ENCODE peak calls at places on chromosomes 5 and 9, in four cellular contexts. D is GM23248, J is trophoblast cell, R is neuronal stem cell. I is an unnamed sample.

GRCh38 chr5:34914671-34915138 is 599 bp downstream of the RAD1 start:
- DNase-seq in D (peak; percentile 54), J (peak; percentile 41), R (no peak), I (no peak)

GRCh38 chr5:9456435-9457042 is 89.3 kb downstream of the SEMA5A start:
- DNase-seq in D (peak; percentile 28), J (no peak), R (peak; percentile 30), I (no peak)

GRCh38 chr5:130708744-130709143 is 456.3 kb downstream of the HINT1 start:
- DNase-seq in D (no peak), J (no peak), R (no peak), I (no peak)

GRCh38 chr5:90131734-90132133 is 277.8 kb downstream of the CETN3 start:
- DNase-seq in D (no peak), J (no peak), R (no peak), I (no peak)

GRCh38 chr9:4489919-4490704 is at the start of gene SLC1A1:
- DNase-seq in D (peak; percentile 83), J (peak; percentile 36), R (peak; percentile 52), I (peak; percentile 72)

GRCh38 chr5:12093586-12093985 is 189.3 kb upstream of the CTNND2 start:
- DNase-seq in D (no peak), J (no peak), R (no peak), I (no peak)

GRCh38 chr5:102542064-102542463 is 43.3 kb upstream of the SLCO6A1 start:
- DNase-seq in D (no peak), J (no peak), R (no peak), I (no peak)

GRCh38 chr9:97705354-97705950 is 8.3 kb upstream of the XPA start:
- DNase-seq in D (no peak), J (no peak), R (no peak), I (no peak)

GRCh38 chr5:151569132-151570046 is 21.7 kb downstream of the FAT2 start:
- DNase-seq in D (no peak), J (no peak), R (no peak), I (no peak)

GRCh38 chr5:134247411-134247810 is 21.5 kb upstream of the PPP2CA start:
- DNase-seq in D (peak; percentile 93), J (peak; percentile 82), R (no peak), I (peak; percentile 38)

GRCh38 chr5:124764992-124765611 is 18.7 kb upstream of the ZNF608 start:
- DNase-seq in D (no peak), J (no peak), R (no peak), I (no peak)

GRCh38 chr5:148416921-148417320 is 33.2 kb downstream of the FBXO38 start:
- DNase-seq in D (peak; percentile 86), J (no peak), R (no peak), I (peak; percentile 13)

GRCh38 chr5:170860415-170860814 is 1.4 kb upstream of the RANBP17 start:
- DNase-seq in D (no peak), J (no peak), R (no peak), I (no peak)

GRCh38 chr9:115746496-115746895 is 407.1 kb upstream of the PAPPA start:
- DNase-seq in D (no peak), J (no peak), R (no peak), I (no peak)

GRCh38 chr5:127418378-127418777 is 99.1 kb upstream of the PRRC1 start:
- DNase-seq in D (no peak), J (no peak), R (no peak), I (no peak)

GRCh38 chr9:81851340-81851739 is 76.9 kb upstream of the SPATA31D4 start:
- DNase-seq in D (no peak), J (no peak), R (no peak), I (no peak)

GRCh38 chr5:125323613-125324012 is 577.2 kb upstream of the ZNF608 start:
- DNase-seq in D (no peak), J (no peak), R (no peak), I (no peak)

GRCh38 chr5:142313693-142314092 is 11.1 kb downstream of the SPRY4 start:
- DNase-seq in D (no peak), J (no peak), R (no peak), I (no peak)

GRCh38 chr9:136991993-136992818 is at the start of gene PAXX:
- DNase-seq in D (peak; percentile 97), J (peak; percentile 85), R (peak; percentile 86), I (peak; percentile 92)

GRCh38 chr9:105127863-105128220 is 116.6 kb upstream of the SLC44A1 start:
- DNase-seq in D (peak; percentile 43), J (peak; percentile 65), R (no peak), I (peak; percentile 44)

GRCh38 chr9:78321505-78321904 is 24.6 kb downstream of the PSAT1 start:
- DNase-seq in D (no peak), J (no peak), R (no peak), I (no peak)

GRCh38 chr5:110413856-110414255 is 312.6 kb downstream of the TMEM232 start:
- DNase-seq in D (peak; percentile 50), J (no peak), R (no peak), I (no peak)

GRCh38 chr9:89525673-89526374 is 27.9 kb upstream of the SEMA4D start:
- DNase-seq in D (no peak), J (peak; percentile 43), R (no peak), I (no peak)

GRCh38 chr9:94018628-94019027 is 63.5 kb upstream of the BARX1 start:
- DNase-seq in D (no peak), J (peak; percentile 63), R (no peak), I (no peak)

GRCh38 chr9:109331353-109331752 is 10.5 kb upstream of the EPB41L4B start:
- DNase-seq in D (peak; percentile 53), J (no peak), R (no peak), I (no peak)

GRCh38 chr5:150637245-150638052 is 3.0 kb upstream of the SYNPO start:
- DNase-seq in D (peak; percentile 92), J (peak; percentile 97), R (no peak), I (peak; percentile 86)

GRCh38 chr9:108103294-108103693 is 613.7 kb upstream of the KLF4 start:
- DNase-seq in D (peak; percentile 56), J (no peak), R (no peak), I (no peak)

GRCh38 chr9:36470891-36471290 is 70.8 kb upstream of the RNF38 start:
- DNase-seq in D (peak; percentile 91), J (no peak), R (no peak), I (no peak)

GRCh38 chr5:146130440-146131045 is 25.2 kb upstream of the PLAC8L1 start:
- DNase-seq in D (peak; percentile 66), J (no peak), R (peak; percentile 9), I (peak; percentile 21)

GRCh38 chr9:82781965-82782392 is 281.0 kb downstream of the RASEF start:
- DNase-seq in D (no peak), J (no peak), R (no peak), I (no peak)

GRCh38 chr5:173050791-173051190 is 5.4 kb upstream of the CREBRF start:
- DNase-seq in D (peak; percentile 52), J (no peak), R (no peak), I (no peak)
- H3K9ac ChIP-seq in D (peak overlapping the region; percentile 6), J (no peak overlapping the region), R (no peak overlapping the region), I (no peak overlapping the region)

GRCh38 chr9:14317667-14318255 is 3.8 kb upstream of the NFIB start:
- DNase-seq in D (no peak), J (no peak), R (no peak), I (no peak)

GRCh38 chr9:14316574-14317304 is 2.8 kb upstream of the NFIB start:
- DNase-seq in D (no peak), J (no peak), R (no peak), I (peak; percentile 59)

GRCh38 chr9:14314424-14314928 is 535 bp upstream of the NFIB start:
- DNase-seq in D (peak; percentile 84), J (peak; percentile 23), R (no peak), I (peak; percentile 95)

GRCh38 chr9:14314929-14315753 is 1.2 kb upstream of the NFIB start:
- DNase-seq in D (peak; percentile 69), J (peak; percentile 24), R (peak; percentile 32), I (peak; percentile 75)

DNA sequence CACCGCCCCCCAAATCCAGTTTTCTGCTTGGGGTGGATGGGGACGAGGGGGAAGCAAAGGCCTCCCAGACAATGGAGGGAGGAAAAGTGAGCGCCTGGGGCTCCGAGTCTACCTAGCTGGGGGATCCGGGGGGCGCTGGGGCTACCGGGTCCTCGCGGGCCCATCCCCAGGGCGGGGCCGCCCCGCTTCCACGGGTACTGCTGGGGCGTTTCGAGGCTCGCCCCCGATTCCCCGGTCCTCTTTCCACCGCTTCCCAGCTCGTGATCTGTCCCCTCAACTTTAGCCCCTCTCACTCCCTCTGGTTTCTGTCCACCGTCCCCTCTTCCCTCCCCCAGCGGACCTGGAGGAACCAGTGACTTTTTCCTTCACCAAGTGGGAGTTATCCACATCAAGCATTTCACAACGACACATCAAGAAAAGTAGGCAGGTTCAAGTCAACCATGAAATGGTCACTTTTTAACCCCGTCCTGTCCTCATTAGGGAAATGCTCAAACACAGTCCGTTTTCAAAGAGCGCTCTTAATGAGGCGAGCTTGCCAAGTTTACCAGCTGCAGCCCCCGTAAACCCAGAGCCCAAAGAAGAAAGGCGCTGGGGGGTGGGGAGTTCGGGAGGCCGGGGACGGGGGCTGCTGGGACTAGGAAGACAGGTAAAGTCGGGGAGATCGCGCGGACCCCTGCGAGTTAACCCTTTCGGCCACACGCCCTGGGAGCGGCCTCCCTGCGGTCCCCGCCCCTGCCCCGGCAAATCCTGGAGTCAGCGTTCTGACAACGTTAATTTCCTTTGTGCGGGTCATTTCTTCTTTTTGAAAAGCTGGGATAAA is 2.0 kb upstream of the NFIB start:
- DNase-seq in D (peak; percentile 44), J (no peak), R (peak; percentile 48), I (peak; percentile 88)
- H3K9ac ChIP-seq in D (no peak overlapping the region), J (peak overlapping the region; percentile 50), R (no peak overlapping the region), I (peak overlapping the region; percentile 86)

DNA sequence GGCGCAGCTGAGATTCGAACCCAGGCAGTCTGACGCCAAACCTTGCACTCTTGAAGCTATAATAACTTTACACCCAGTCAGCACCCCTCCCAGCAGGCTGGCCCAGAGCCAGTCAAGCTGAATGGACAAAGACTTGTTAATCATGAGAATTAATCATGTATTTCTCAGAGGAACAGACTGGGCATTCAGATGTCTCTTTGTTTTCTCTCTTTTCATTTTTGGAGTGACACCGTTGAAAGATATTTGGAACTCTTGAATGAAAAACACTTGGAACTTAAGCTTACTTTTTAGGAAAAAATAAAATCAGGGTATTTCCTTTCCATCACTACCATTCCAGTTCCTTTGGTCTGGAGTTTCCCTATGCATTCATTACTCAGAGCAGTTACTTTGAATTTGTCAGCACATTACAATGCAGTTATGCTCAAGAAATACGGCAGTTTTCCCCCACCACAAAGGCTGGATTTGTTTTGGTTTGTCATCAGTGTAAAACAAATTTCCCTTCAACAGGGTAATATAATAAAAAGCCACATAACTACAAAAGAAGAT is 22.5 kb upstream of the MAMDC2 start:
- DNase-seq in D (peak; percentile 91), J (no peak), R (no peak), I (no peak)
- H3K9ac ChIP-seq in D (no peak overlapping the region), J (no peak overlapping the region), R (no peak overlapping the region), I (no peak overlapping the region)

DNA sequence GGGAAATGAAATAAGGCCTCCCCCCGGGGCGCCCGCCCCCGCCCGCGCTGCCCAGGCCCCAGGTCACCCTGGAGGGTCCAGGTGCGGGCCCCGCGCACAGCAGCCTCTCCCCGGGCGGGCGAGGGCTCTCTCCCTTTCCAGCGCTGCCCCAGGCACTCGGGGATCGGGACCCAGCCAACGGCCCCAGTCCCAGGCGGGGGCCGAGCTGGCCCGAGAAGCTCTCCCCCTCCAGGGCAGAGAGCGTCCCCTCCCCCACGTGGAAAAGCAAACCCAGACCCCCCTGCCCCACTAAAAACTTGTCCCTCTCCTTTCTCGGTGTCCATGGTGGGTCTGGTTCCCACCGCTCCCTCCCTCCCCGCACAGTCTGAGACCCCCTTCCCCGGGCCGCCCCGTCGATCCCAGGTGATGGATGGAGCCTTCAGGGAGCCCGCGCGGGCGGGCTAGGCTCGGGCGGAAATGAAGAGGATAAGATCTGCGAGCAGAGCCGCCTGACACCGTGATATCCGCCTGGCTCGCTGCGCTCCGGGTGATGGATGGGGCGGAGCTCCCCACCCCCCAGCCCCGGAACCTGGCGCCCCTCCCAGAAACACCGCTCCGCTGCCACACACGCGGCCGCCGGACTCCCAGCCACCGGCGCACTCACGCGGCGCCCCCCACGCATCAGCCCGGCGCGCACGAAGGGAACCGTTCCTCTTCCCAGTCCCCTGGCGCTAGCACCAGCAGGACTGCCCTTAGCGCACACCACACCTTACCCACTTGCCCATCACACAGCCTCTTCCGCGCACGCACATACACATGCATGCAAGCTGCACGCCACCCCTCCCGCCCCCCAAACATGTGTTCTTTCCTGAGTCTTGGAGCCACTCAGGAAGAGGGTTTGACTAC is 81.7 kb upstream of the ZBTB43 start:
- DNase-seq in D (peak; percentile 22), J (no peak), R (no peak), I (peak; percentile 56)
- H3K9ac ChIP-seq in D (peak overlapping the region; percentile 63), J (no peak overlapping the region), R (peak overlapping the region; percentile 87), I (peak overlapping the region; percentile 23)